ENCODE peak calls at places on chromosomes 7 and 10, in six cellular contexts. One of them, this sample, is unnamed. For H3K4me1, the result is how much of the 10 kb centered on the place peaks cover.

GRCh38 chr7:155557778-155558177 is 11.4 kb upstream of the CNPY1 start:
- DNase-seq in cardiac muscle cell: no peak
- DNase-seq in CD8-positive, alpha-beta memory T cell: no peak
- DNase-seq in IMR-90: no peak
- DNase-seq in SJSA1: no peak
- DNase-seq in aorta: no peak
- DNase-seq in this sample: no peak

GRCh38 chr10:119457966-119458766 is 84.4 kb downstream of the RGS10 start:
- DNase-seq in cardiac muscle cell: no peak
- DNase-seq in CD8-positive, alpha-beta memory T cell: no peak
- DNase-seq in IMR-90: no peak
- DNase-seq in SJSA1: no peak
- DNase-seq in aorta: no peak
- DNase-seq in this sample: no peak

GRCh38 chr10:13182424-13182823 is 21.1 kb downstream of the MCM10 start:
- DNase-seq in cardiac muscle cell: no peak
- DNase-seq in CD8-positive, alpha-beta memory T cell: no peak
- DNase-seq in IMR-90: no peak
- DNase-seq in SJSA1: no peak
- DNase-seq in aorta: no peak
- DNase-seq in this sample: no peak

GRCh38 chr10:124448696-124449169 is 1.1 kb downstream of the NKX1-2 start:
- DNase-seq in cardiac muscle cell: no peak
- DNase-seq in CD8-positive, alpha-beta memory T cell: no peak
- DNase-seq in IMR-90: no peak
- DNase-seq in SJSA1: no peak
- DNase-seq in aorta: peak
- DNase-seq in this sample: no peak

GRCh38 chr10:103804866-103805265 is 50.5 kb downstream of the SH3PXD2A start:
- DNase-seq in cardiac muscle cell: no peak
- DNase-seq in CD8-positive, alpha-beta memory T cell: no peak
- DNase-seq in IMR-90: no peak
- DNase-seq in SJSA1: no peak
- DNase-seq in aorta: no peak
- DNase-seq in this sample: no peak

GRCh38 chr10:11165591-11166543 is 148.2 kb downstream of the CELF2 start:
- DNase-seq in cardiac muscle cell: no peak
- DNase-seq in CD8-positive, alpha-beta memory T cell: peak
- DNase-seq in IMR-90: no peak
- DNase-seq in SJSA1: no peak
- DNase-seq in aorta: peak
- DNase-seq in this sample: peak

GRCh38 chr7:151122276-151122675 is 36.0 kb downstream of the AGAP3 start:
- DNase-seq in cardiac muscle cell: no peak
- DNase-seq in CD8-positive, alpha-beta memory T cell: no peak
- DNase-seq in IMR-90: no peak
- DNase-seq in SJSA1: no peak
- DNase-seq in aorta: no peak
- DNase-seq in this sample: no peak

GRCh38 chr7:118129037-118129436 is 54.9 kb upstream of the LSM8 start:
- DNase-seq in cardiac muscle cell: no peak
- DNase-seq in CD8-positive, alpha-beta memory T cell: no peak
- DNase-seq in IMR-90: no peak
- DNase-seq in SJSA1: no peak
- DNase-seq in aorta: no peak
- DNase-seq in this sample: no peak

GRCh38 chr7:70040971-70041766 is 442.9 kb downstream of the AUTS2 start:
- DNase-seq in cardiac muscle cell: peak
- DNase-seq in CD8-positive, alpha-beta memory T cell: no peak
- DNase-seq in IMR-90: no peak
- DNase-seq in SJSA1: no peak
- DNase-seq in aorta: no peak
- DNase-seq in this sample: no peak

GRCh38 chr7:13800694-13801448 is 188.6 kb downstream of the ETV1 start:
- DNase-seq in cardiac muscle cell: peak
- DNase-seq in CD8-positive, alpha-beta memory T cell: no peak
- DNase-seq in IMR-90: peak
- DNase-seq in SJSA1: peak
- DNase-seq in aorta: no peak
- DNase-seq in this sample: peak

GRCh38 chr10:52599586-52600200 is 172.9 kb downstream of the MBL2 start:
- DNase-seq in cardiac muscle cell: peak
- DNase-seq in CD8-positive, alpha-beta memory T cell: no peak
- DNase-seq in IMR-90: no peak
- DNase-seq in SJSA1: no peak
- DNase-seq in aorta: no peak
- DNase-seq in this sample: no peak

GRCh38 chr7:35605760-35606159 is 89.2 kb downstream of the HERPUD2 start:
- DNase-seq in cardiac muscle cell: peak
- DNase-seq in CD8-positive, alpha-beta memory T cell: no peak
- DNase-seq in IMR-90: peak
- DNase-seq in SJSA1: no peak
- DNase-seq in aorta: no peak
- DNase-seq in this sample: no peak

GRCh38 chr7:151752816-151753600 is 123.9 kb downstream of the PRKAG2 start:
- DNase-seq in cardiac muscle cell: no peak
- DNase-seq in CD8-positive, alpha-beta memory T cell: no peak
- DNase-seq in IMR-90: peak
- DNase-seq in SJSA1: no peak
- DNase-seq in aorta: peak
- DNase-seq in this sample: no peak

GRCh38 chr10:110409926-110410325 is 87.8 kb upstream of the DUSP5 start:
- DNase-seq in cardiac muscle cell: no peak
- DNase-seq in CD8-positive, alpha-beta memory T cell: no peak
- DNase-seq in IMR-90: no peak
- DNase-seq in SJSA1: no peak
- DNase-seq in aorta: no peak
- DNase-seq in this sample: no peak
- H3K4me1 ChIP-seq in cardiac muscle cell: half or more
- H3K4me1 ChIP-seq in CD8-positive, alpha-beta memory T cell: under half
- H3K4me1 ChIP-seq in IMR-90: under half
- H3K4me1 ChIP-seq in SJSA1: half or more
- H3K4me1 ChIP-seq in aorta: under half
- H3K4me1 ChIP-seq in this sample: under half

GRCh38 chr7:23000597-23001360 is 13.2 kb downstream of the HYCC1 start:
- DNase-seq in cardiac muscle cell: no peak
- DNase-seq in CD8-positive, alpha-beta memory T cell: no peak
- DNase-seq in IMR-90: no peak
- DNase-seq in SJSA1: no peak
- DNase-seq in aorta: no peak
- DNase-seq in this sample: no peak

GRCh38 chr7:23001610-23002009 is 12.3 kb downstream of the HYCC1 start:
- DNase-seq in cardiac muscle cell: no peak
- DNase-seq in CD8-positive, alpha-beta memory T cell: no peak
- DNase-seq in IMR-90: no peak
- DNase-seq in SJSA1: no peak
- DNase-seq in aorta: no peak
- DNase-seq in this sample: no peak

GRCh38 chr7:23002698-23003097 is 11.2 kb downstream of the HYCC1 start:
- DNase-seq in cardiac muscle cell: no peak
- DNase-seq in CD8-positive, alpha-beta memory T cell: no peak
- DNase-seq in IMR-90: no peak
- DNase-seq in SJSA1: no peak
- DNase-seq in aorta: no peak
- DNase-seq in this sample: no peak

GRCh38 chr7:23004247-23004520 is 9.7 kb downstream of the HYCC1 start:
- DNase-seq in cardiac muscle cell: no peak
- DNase-seq in CD8-positive, alpha-beta memory T cell: no peak
- DNase-seq in IMR-90: no peak
- DNase-seq in SJSA1: no peak
- DNase-seq in aorta: no peak
- DNase-seq in this sample: no peak

DNA sequence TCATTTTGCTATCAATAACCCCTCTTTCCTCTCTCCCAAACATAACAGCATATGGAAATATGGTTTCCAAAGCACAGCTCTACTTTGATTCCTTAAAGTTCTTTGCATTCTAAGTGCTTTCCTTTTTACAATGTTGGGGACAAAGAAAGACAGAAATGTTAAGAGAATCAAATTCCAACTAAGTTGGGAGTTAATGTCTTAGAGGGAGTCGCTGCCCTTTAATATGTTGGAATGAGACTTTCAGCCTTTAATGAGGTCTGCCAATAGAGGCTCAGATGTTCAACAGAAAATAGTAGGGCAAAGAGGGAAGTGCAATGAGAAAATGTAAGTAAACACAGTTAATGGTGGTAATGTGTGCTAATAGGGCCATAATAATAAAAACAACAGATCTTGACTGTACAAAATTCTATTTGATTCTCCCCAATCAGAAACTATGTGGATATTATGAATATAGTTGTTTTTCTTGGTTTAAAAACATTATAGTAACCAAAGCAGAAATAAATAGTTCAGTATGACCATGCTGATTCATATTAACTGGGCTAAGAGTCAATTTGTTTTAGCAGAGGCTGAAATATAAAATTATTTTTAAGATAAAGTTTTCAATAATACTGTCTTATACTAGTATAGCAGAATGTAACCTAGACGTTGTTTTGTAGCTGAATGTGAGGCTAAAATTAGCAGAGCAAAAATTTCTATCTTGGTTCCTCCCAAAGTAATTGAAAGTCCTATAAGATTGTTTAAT is 10.3 kb downstream of the HYCC1 start:
- DNase-seq in cardiac muscle cell: no peak
- DNase-seq in CD8-positive, alpha-beta memory T cell: no peak
- DNase-seq in IMR-90: peak
- DNase-seq in SJSA1: no peak
- DNase-seq in aorta: no peak
- DNase-seq in this sample: no peak
- H3K4me1 ChIP-seq in cardiac muscle cell: under half
- H3K4me1 ChIP-seq in CD8-positive, alpha-beta memory T cell: under half
- H3K4me1 ChIP-seq in IMR-90: under half
- H3K4me1 ChIP-seq in SJSA1: under half
- H3K4me1 ChIP-seq in aorta: under half
- H3K4me1 ChIP-seq in this sample: under half

GRCh38 chr7:50762337-50762736 is 20.4 kb downstream of the GRB10 start:
- DNase-seq in cardiac muscle cell: no peak
- DNase-seq in CD8-positive, alpha-beta memory T cell: no peak
- DNase-seq in IMR-90: no peak
- DNase-seq in SJSA1: no peak
- DNase-seq in aorta: no peak
- DNase-seq in this sample: no peak

GRCh38 chr7:50768470-50769159 is 14.1 kb downstream of the GRB10 start:
- DNase-seq in cardiac muscle cell: no peak
- DNase-seq in CD8-positive, alpha-beta memory T cell: no peak
- DNase-seq in IMR-90: no peak
- DNase-seq in SJSA1: no peak
- DNase-seq in aorta: no peak
- DNase-seq in this sample: no peak

GRCh38 chr7:50769160-50769484 is 13.6 kb downstream of the GRB10 start:
- DNase-seq in cardiac muscle cell: no peak
- DNase-seq in CD8-positive, alpha-beta memory T cell: no peak
- DNase-seq in IMR-90: no peak
- DNase-seq in SJSA1: no peak
- DNase-seq in aorta: no peak
- DNase-seq in this sample: no peak

GRCh38 chr7:50766808-50767207 is 15.9 kb downstream of the GRB10 start:
- DNase-seq in cardiac muscle cell: no peak
- DNase-seq in CD8-positive, alpha-beta memory T cell: no peak
- DNase-seq in IMR-90: no peak
- DNase-seq in SJSA1: no peak
- DNase-seq in aorta: no peak
- DNase-seq in this sample: no peak

DNA sequence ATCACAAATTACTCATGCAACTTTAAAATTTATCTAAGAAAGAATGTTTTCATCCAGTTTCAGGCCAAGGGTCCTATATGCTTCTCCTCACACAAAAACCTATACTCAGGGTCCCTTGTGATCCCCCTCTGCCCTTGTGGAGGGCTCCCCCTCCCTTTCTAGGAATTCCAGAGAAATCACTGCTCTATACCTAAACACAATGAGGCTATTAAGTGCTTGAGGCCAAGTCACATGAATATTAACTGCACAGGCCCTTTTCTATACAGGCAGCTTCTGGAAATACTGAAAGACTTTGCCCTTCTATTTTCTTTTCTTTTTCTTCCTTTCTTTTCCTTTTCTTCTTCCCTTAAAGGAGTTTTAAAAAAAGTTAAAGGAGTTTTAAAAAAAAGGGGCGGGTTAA is 16.6 kb downstream of the GRB10 start:
- DNase-seq in cardiac muscle cell: no peak
- DNase-seq in CD8-positive, alpha-beta memory T cell: no peak
- DNase-seq in IMR-90: no peak
- DNase-seq in SJSA1: no peak
- DNase-seq in aorta: no peak
- DNase-seq in this sample: no peak
- H3K4me1 ChIP-seq in cardiac muscle cell: under half
- H3K4me1 ChIP-seq in CD8-positive, alpha-beta memory T cell: under half
- H3K4me1 ChIP-seq in IMR-90: under half
- H3K4me1 ChIP-seq in SJSA1: under half
- H3K4me1 ChIP-seq in aorta: under half
- H3K4me1 ChIP-seq in this sample: under half

GRCh38 chr7:158524749-158525635 is 62.6 kb downstream of the PTPRN2 start:
- DNase-seq in cardiac muscle cell: no peak
- DNase-seq in CD8-positive, alpha-beta memory T cell: no peak
- DNase-seq in IMR-90: no peak
- DNase-seq in SJSA1: no peak
- DNase-seq in aorta: no peak
- DNase-seq in this sample: no peak

GRCh38 chr7:158527038-158527437 is 60.6 kb downstream of the PTPRN2 start:
- DNase-seq in cardiac muscle cell: no peak
- DNase-seq in CD8-positive, alpha-beta memory T cell: no peak
- DNase-seq in IMR-90: no peak
- DNase-seq in SJSA1: no peak
- DNase-seq in aorta: no peak
- DNase-seq in this sample: no peak

GRCh38 chr7:158526531-158526930 is 61.1 kb downstream of the PTPRN2 start:
- DNase-seq in cardiac muscle cell: no peak
- DNase-seq in CD8-positive, alpha-beta memory T cell: no peak
- DNase-seq in IMR-90: no peak
- DNase-seq in SJSA1: no peak
- DNase-seq in aorta: no peak
- DNase-seq in this sample: no peak

GRCh38 chr7:158527495-158527894 is 60.1 kb downstream of the PTPRN2 start:
- DNase-seq in cardiac muscle cell: no peak
- DNase-seq in CD8-positive, alpha-beta memory T cell: no peak
- DNase-seq in IMR-90: no peak
- DNase-seq in SJSA1: no peak
- DNase-seq in aorta: no peak
- DNase-seq in this sample: no peak

DNA sequence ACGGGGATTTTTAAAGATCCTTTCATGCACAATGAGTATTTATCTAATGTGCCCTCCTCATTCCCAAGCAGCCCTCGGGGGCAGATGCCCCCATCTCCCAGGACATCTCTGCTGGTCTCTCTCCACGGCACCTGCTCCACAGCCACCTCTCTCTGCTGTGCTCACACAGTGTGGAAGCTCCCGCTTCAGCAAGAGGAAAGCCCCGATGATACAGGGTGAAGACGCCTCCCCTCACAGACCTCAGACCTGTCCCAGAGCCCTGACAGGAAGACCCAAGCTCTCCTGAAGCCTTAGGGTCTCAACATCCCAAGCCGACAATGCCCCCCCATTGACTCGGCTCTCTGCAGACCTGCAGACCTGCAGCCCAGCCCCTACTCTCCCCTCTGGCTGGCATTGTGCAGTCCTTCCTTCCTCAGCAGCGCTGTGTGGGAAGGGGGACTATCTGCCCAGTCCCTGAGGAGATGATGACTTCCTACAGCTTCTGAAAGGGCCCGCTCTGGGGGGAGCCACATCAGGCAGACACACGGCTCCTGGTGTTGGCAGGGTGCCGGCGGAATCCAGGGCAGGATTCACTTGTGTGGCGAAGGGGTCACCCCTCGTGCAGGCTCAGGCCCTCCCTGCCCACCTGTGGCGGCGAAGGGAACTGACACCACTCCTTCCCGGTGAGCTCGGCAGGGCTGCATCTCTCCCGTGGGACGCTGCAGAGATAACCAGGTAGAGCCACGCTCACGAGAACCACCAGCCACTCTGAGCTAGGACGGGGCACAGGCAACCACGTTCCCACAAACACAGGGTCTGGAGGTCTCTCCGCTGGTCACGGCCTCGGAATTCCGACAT is 61.8 kb downstream of the PTPRN2 start:
- DNase-seq in cardiac muscle cell: no peak
- DNase-seq in CD8-positive, alpha-beta memory T cell: no peak
- DNase-seq in IMR-90: no peak
- DNase-seq in SJSA1: no peak
- DNase-seq in aorta: no peak
- DNase-seq in this sample: no peak
- H3K4me1 ChIP-seq in cardiac muscle cell: under half
- H3K4me1 ChIP-seq in CD8-positive, alpha-beta memory T cell: under half
- H3K4me1 ChIP-seq in IMR-90: under half
- H3K4me1 ChIP-seq in SJSA1: under half
- H3K4me1 ChIP-seq in aorta: under half
- H3K4me1 ChIP-seq in this sample: under half

This sample was measured in CD4-positive, alpha-beta memory T cell.